ENCODE peak calls at places on chromosomes 5 and 9, in five cellular contexts. I is fibroblast of lung, B is astrocyte, C is gastrocnemius medialis, G is uterus. X is an unnamed sample. For H3K27me3, the result is how much of the 10 kb centered on the place peaks cover.

GRCh38 chr9:6984941-6985578 is 227.3 kb downstream of the KDM4C start:
- DNase-seq in I (peak), B (peak), C (no peak), G (no peak), X (no peak)

GRCh38 chr9:23483566-23483965 is 342.5 kb downstream of the ELAVL2 start:
- DNase-seq in I (no peak), B (no peak), C (no peak), G (no peak), X (no peak)

GRCh38 chr5:14996997-14997396 is 125.4 kb upstream of the ANKH start:
- DNase-seq in I (no peak), B (no peak), C (no peak), G (no peak), X (no peak)

GRCh38 chr9:125409637-125410521 is 148.3 kb downstream of the GAPVD1 start:
- DNase-seq in I (peak), B (peak), C (no peak), G (peak), X (no peak)

GRCh38 chr5:120576588-120576987 is 112.5 kb downstream of the PRR16 start:
- DNase-seq in I (no peak), B (no peak), C (no peak), G (no peak), X (no peak)

GRCh38 chr9:18976368-18977238 is 56.4 kb downstream of the SAXO1 start:
- DNase-seq in I (peak), B (peak), C (no peak), G (no peak), X (no peak)

GRCh38 chr5:135890867-135891266 is 4.8 kb downstream of the IL9 start:
- DNase-seq in I (no peak), B (peak), C (no peak), G (no peak), X (no peak)

GRCh38 chr5:112977440-112977861 is 853 bp downstream of the DCP2 start:
- DNase-seq in I (peak), B (peak), C (no peak), G (no peak), X (no peak)

GRCh38 chr5:107469064-107469463 is 201.7 kb downstream of the EFNA5 start:
- DNase-seq in I (no peak), B (no peak), C (no peak), G (no peak), X (no peak)

GRCh38 chr5:115859378-115859777 is 17.6 kb downstream of the AP3S1 start:
- DNase-seq in I (peak), B (no peak), C (no peak), G (no peak), X (no peak)

GRCh38 chr5:108561416-108562204 is 179.7 kb upstream of the FBXL17 start:
- DNase-seq in I (no peak), B (no peak), C (no peak), G (no peak), X (no peak)

GRCh38 chr5:14998494-14998893 is 126.9 kb upstream of the ANKH start:
- DNase-seq in I (no peak), B (no peak), C (no peak), G (no peak), X (no peak)

GRCh38 chr9:86368871-86369521 is 14.8 kb upstream of the TUT7 start:
- DNase-seq in I (peak), B (peak), C (no peak), G (no peak), X (no peak)

GRCh38 chr9:130659699-130660248 is 4.6 kb upstream of the PRDM12 start:
- DNase-seq in I (no peak), B (no peak), C (no peak), G (no peak), X (no peak)

GRCh38 chr9:89668216-89668867 is 63.5 kb downstream of the GADD45G start:
- DNase-seq in I (no peak), B (no peak), C (no peak), G (no peak), X (no peak)

GRCh38 chr9:28120241-28121025 is 547.2 kb upstream of the C9orf72 start:
- DNase-seq in I (no peak), B (no peak), C (no peak), G (no peak), X (no peak)

GRCh38 chr5:180026320-180026719 is 45.2 kb downstream of the RNF130 start:
- DNase-seq in I (peak), B (peak), C (no peak), G (no peak), X (no peak)

GRCh38 chr5:160162910-160163309 is 43.7 kb upstream of the PWWP2A start:
- DNase-seq in I (no peak), B (no peak), C (no peak), G (no peak), X (no peak)

GRCh38 chr9:133949486-133950061 is 42.5 kb downstream of the VAV2 start:
- DNase-seq in I (no peak), B (no peak), C (no peak), G (no peak), X (no peak)

GRCh38 chr5:174324680-174325079 is 279.2 kb downstream of the NSG2 start:
- DNase-seq in I (peak), B (peak), C (no peak), G (no peak), X (no peak)

GRCh38 chr9:124795881-124796415 is 19.0 kb downstream of the OLFML2A start:
- DNase-seq in I (peak), B (peak), C (no peak), G (no peak), X (no peak)

GRCh38 chr5:143235423-143235822 is 168.1 kb downstream of the NR3C1 start:
- DNase-seq in I (peak), B (peak), C (no peak), G (no peak), X (no peak)

GRCh38 chr5:177555228-177555627 is 865 bp upstream of the FAM193B start:
- DNase-seq in I (no peak), B (no peak), C (no peak), G (no peak), X (no peak)
- H3K4me3 ChIP-seq in I (no peak), B (no peak), C (no peak), G (peak), X (peak)

GRCh38 chr9:4604678-4605095 is 57.4 kb upstream of the PLPP6 start:
- DNase-seq in I (peak), B (peak), C (peak), G (peak), X (peak)
- H3K27me3 ChIP-seq in I (under half), B (under half), C (under half), G (under half), X (under half)

GRCh38 chr9:90774682-90775081 is 26.9 kb upstream of the SYK start:
- DNase-seq in I (no peak), B (no peak), C (no peak), G (no peak), X (no peak)
- H3K4me3 ChIP-seq in I (no peak), B (no peak), C (no peak), G (no peak), X (no peak)

GRCh38 chr5:39503148-39503547 is 78.4 kb upstream of the DAB2 start:
- DNase-seq in I (peak), B (no peak), C (no peak), G (peak), X (no peak)
- H3K27me3 ChIP-seq in I (under half), B (under half), C (under half), G (under half), X (under half)

GRCh38 chr9:77848428-77848827 is 183.2 kb downstream of the GNAQ start:
- DNase-seq in I (peak), B (peak), C (no peak), G (no peak), X (no peak)

GRCh38 chr9:77847626-77848025 is 184.0 kb downstream of the GNAQ start:
- DNase-seq in I (no peak), B (no peak), C (no peak), G (no peak), X (no peak)

GRCh38 chr9:77844415-77844814 is 187.2 kb downstream of the GNAQ start:
- DNase-seq in I (no peak), B (no peak), C (no peak), G (no peak), X (no peak)

GRCh38 chr9:77848897-77849296 is 182.7 kb downstream of the GNAQ start:
- DNase-seq in I (peak), B (peak), C (peak), G (peak), X (no peak)

GRCh38 chr9:77846957-77847574 is 184.5 kb downstream of the GNAQ start:
- DNase-seq in I (peak), B (peak), C (no peak), G (no peak), X (no peak)
- H3K4me3 ChIP-seq in I (no peak), B (no peak), C (no peak), G (no peak), X (no peak)

X was measured in CD4-positive, alpha-beta memory T cell.